ENCODE peak calls at places on chromosomes 6 and 20, in seven cellular contexts. One of them, this sample, is unnamed.

GRCh38 chr6:35470663-35471120 is 2.5 kb downstream of the RPL10A start:
- DNase-seq in erythroblast: no peak
- DNase-seq in LHCN-M2: no peak
- DNase-seq in EL: no peak
- DNase-seq in NCI-H1105: no peak
- DNase-seq in pancreas: no peak
- DNase-seq in hypothalamus: no peak
- DNase-seq in this sample: no peak

GRCh38 chr6:2353412-2354137 is 108.2 kb upstream of the GMDS start:
- DNase-seq in erythroblast: peak
- DNase-seq in EL: peak
- DNase-seq in NCI-H1105: peak
- DNase-seq in hypothalamus: peak
- DNase-seq in LHCN-M2: peak
- DNase-seq in pancreas: peak
- DNase-seq in this sample: peak

GRCh38 chr6:139376054-139376355 is 1.6 kb upstream of the CITED2 start:
- DNase-seq in erythroblast: peak
- DNase-seq in LHCN-M2: no peak
- DNase-seq in hypothalamus: no peak
- DNase-seq in EL: peak
- DNase-seq in NCI-H1105: no peak
- DNase-seq in pancreas: no peak
- DNase-seq in this sample: no peak

GRCh38 chr20:36167826-36168634 is 13.5 kb downstream of the EPB41L1 start:
- DNase-seq in hypothalamus: no peak
- DNase-seq in erythroblast: no peak
- DNase-seq in pancreas: no peak
- DNase-seq in NCI-H1105: no peak
- DNase-seq in LHCN-M2: peak
- DNase-seq in EL: peak
- DNase-seq in this sample: no peak

GRCh38 chr6:44960898-44961297 is 367.2 kb upstream of the RUNX2 start:
- DNase-seq in erythroblast: no peak
- DNase-seq in LHCN-M2: peak
- DNase-seq in pancreas: no peak
- DNase-seq in EL: peak
- DNase-seq in NCI-H1105: no peak
- DNase-seq in hypothalamus: no peak
- DNase-seq in this sample: no peak

GRCh38 chr20:61251529-61252393 is at the start of gene CDH4:
- DNase-seq in erythroblast: no peak
- DNase-seq in NCI-H1105: peak
- DNase-seq in hypothalamus: no peak
- DNase-seq in pancreas: no peak
- DNase-seq in LHCN-M2: peak
- DNase-seq in EL: peak
- DNase-seq in this sample: no peak

GRCh38 chr20:25025091-25025861 is 32.7 kb downstream of the ACSS1 start:
- DNase-seq in NCI-H1105: no peak
- DNase-seq in erythroblast: no peak
- DNase-seq in pancreas: peak
- DNase-seq in EL: no peak
- DNase-seq in hypothalamus: no peak
- DNase-seq in LHCN-M2: no peak
- DNase-seq in this sample: peak

GRCh38 chr6:112881828-112882227 is 534.7 kb downstream of the RFPL4B start:
- DNase-seq in NCI-H1105: no peak
- DNase-seq in erythroblast: no peak
- DNase-seq in LHCN-M2: peak
- DNase-seq in hypothalamus: no peak
- DNase-seq in pancreas: no peak
- DNase-seq in EL: peak
- DNase-seq in this sample: no peak

GRCh38 chr20:32975698-32976674 is 28.2 kb downstream of the SUN5 start:
- DNase-seq in NCI-H1105: no peak
- DNase-seq in pancreas: no peak
- DNase-seq in erythroblast: no peak
- DNase-seq in hypothalamus: no peak
- DNase-seq in LHCN-M2: no peak
- DNase-seq in EL: no peak
- DNase-seq in this sample: no peak

GRCh38 chr6:145842693-145843546 is 28.3 kb upstream of the FBXO30 start:
- DNase-seq in NCI-H1105: no peak
- DNase-seq in LHCN-M2: no peak
- DNase-seq in pancreas: no peak
- DNase-seq in hypothalamus: no peak
- DNase-seq in EL: no peak
- DNase-seq in erythroblast: no peak
- DNase-seq in this sample: no peak

GRCh38 chr20:63350196-63350595 is 11.0 kb downstream of the CHRNA4 start:
- DNase-seq in pancreas: no peak
- DNase-seq in LHCN-M2: no peak
- DNase-seq in EL: no peak
- DNase-seq in NCI-H1105: no peak
- DNase-seq in hypothalamus: no peak
- DNase-seq in erythroblast: no peak
- DNase-seq in this sample: no peak

GRCh38 chr6:25477006-25477590 is 174.9 kb upstream of the SCGN start:
- DNase-seq in erythroblast: peak
- DNase-seq in EL: peak
- DNase-seq in pancreas: no peak
- DNase-seq in NCI-H1105: no peak
- DNase-seq in hypothalamus: no peak
- DNase-seq in LHCN-M2: peak
- DNase-seq in this sample: no peak

GRCh38 chr20:59359908-59360307 is 59.5 kb downstream of the EDN3 start:
- DNase-seq in hypothalamus: no peak
- DNase-seq in NCI-H1105: no peak
- DNase-seq in erythroblast: no peak
- DNase-seq in EL: no peak
- DNase-seq in LHCN-M2: no peak
- DNase-seq in pancreas: peak
- DNase-seq in this sample: no peak

GRCh38 chr20:41456341-41456740 is 89.7 kb upstream of the EMILIN3 start:
- DNase-seq in hypothalamus: no peak
- DNase-seq in LHCN-M2: no peak
- DNase-seq in EL: peak
- DNase-seq in pancreas: no peak
- DNase-seq in NCI-H1105: no peak
- DNase-seq in erythroblast: no peak
- DNase-seq in this sample: no peak

GRCh38 chr20:16528078-16528477 is 45.2 kb downstream of the KIF16B start:
- DNase-seq in NCI-H1105: peak
- DNase-seq in hypothalamus: no peak
- DNase-seq in pancreas: peak
- DNase-seq in LHCN-M2: peak
- DNase-seq in EL: peak
- DNase-seq in erythroblast: no peak
- DNase-seq in this sample: no peak

GRCh38 chr6:54929245-54929909 is 82.8 kb downstream of the FAM83B start:
- DNase-seq in LHCN-M2: no peak
- DNase-seq in EL: no peak
- DNase-seq in erythroblast: no peak
- DNase-seq in NCI-H1105: no peak
- DNase-seq in hypothalamus: no peak
- DNase-seq in pancreas: no peak
- DNase-seq in this sample: no peak

GRCh38 chr20:18138266-18138582 is 561 bp downstream of the KAT14 start:
- DNase-seq in NCI-H1105: no peak
- DNase-seq in LHCN-M2: no peak
- DNase-seq in erythroblast: no peak
- DNase-seq in pancreas: no peak
- DNase-seq in hypothalamus: no peak
- DNase-seq in EL: no peak
- DNase-seq in this sample: no peak

GRCh38 chr6:93523365-93523764 is 104.0 kb upstream of the EPHA7 start:
- DNase-seq in EL: no peak
- DNase-seq in erythroblast: no peak
- DNase-seq in hypothalamus: no peak
- DNase-seq in LHCN-M2: no peak
- DNase-seq in NCI-H1105: no peak
- DNase-seq in pancreas: no peak
- DNase-seq in this sample: no peak

GRCh38 chr6:27577922-27578321 is 105.0 kb upstream of the ZNF184 start:
- DNase-seq in NCI-H1105: no peak
- DNase-seq in erythroblast: no peak
- DNase-seq in pancreas: no peak
- DNase-seq in EL: no peak
- DNase-seq in LHCN-M2: no peak
- DNase-seq in hypothalamus: no peak
- DNase-seq in this sample: no peak

GRCh38 chr20:37920270-37920669 is 17.3 kb downstream of the VSTM2L start:
- DNase-seq in LHCN-M2: no peak
- DNase-seq in NCI-H1105: peak
- DNase-seq in EL: no peak
- DNase-seq in hypothalamus: no peak
- DNase-seq in erythroblast: no peak
- DNase-seq in pancreas: no peak
- DNase-seq in this sample: peak

GRCh38 chr6:42136508-42137191 is 5.8 kb downstream of the C6orf132 start:
- DNase-seq in hypothalamus: no peak
- DNase-seq in pancreas: no peak
- DNase-seq in erythroblast: peak
- DNase-seq in EL: peak
- DNase-seq in NCI-H1105: peak
- DNase-seq in LHCN-M2: peak
- DNase-seq in this sample: no peak

This sample was measured in COR-L47.